ENCODE peak calls at places on chromosome 17, in four cellular contexts. One of them, this sample, is unnamed.

GRCh38 chr17:420479-421175 is 68.0 kb upstream of the RPH3AL start:
- DNase-seq in K562: no peak
- DNase-seq in GM12878: no peak
- DNase-seq in WTC11: no peak
- DNase-seq in this sample: no peak

GRCh38 chr17:50917418-50917743 is 51.2 kb upstream of the TOB1 start:
- DNase-seq in K562: no peak
- DNase-seq in GM12878: no peak
- DNase-seq in WTC11: peak; percentile 32
- DNase-seq in this sample: no peak

GRCh38 chr17:8122391-8122922 is 1.4 kb downstream of the HES7 start:
- DNase-seq in K562: no peak
- DNase-seq in GM12878: no peak
- DNase-seq in WTC11: peak; percentile 77
- DNase-seq in this sample: no peak

GRCh38 chr17:31105991-31106390 is 11.2 kb downstream of the NF1 start:
- DNase-seq in GM12878: no peak
- DNase-seq in K562: no peak
- DNase-seq in WTC11: no peak
- DNase-seq in this sample: no peak

GRCh38 chr17:66834919-66835454 is at the start of gene CACNG5:
- DNase-seq in K562: peak; percentile 24
- DNase-seq in GM12878: no peak
- DNase-seq in WTC11: peak; percentile 69
- DNase-seq in this sample: no peak

GRCh38 chr17:48444531-48445247 is 14.7 kb upstream of the SKAP1 start:
- DNase-seq in K562: peak; percentile 34
- DNase-seq in GM12878: no peak
- DNase-seq in WTC11: no peak
- DNase-seq in this sample: no peak

GRCh38 chr17:31581022-31581483 is 189.6 kb downstream of the RAB11FIP4 start:
- DNase-seq in WTC11: no peak
- DNase-seq in K562: no peak
- DNase-seq in GM12878: no peak
- DNase-seq in this sample: no peak

GRCh38 chr17:69492410-69493071 is 78.0 kb downstream of the MAP2K6 start:
- DNase-seq in WTC11: peak; percentile 59
- DNase-seq in K562: no peak
- DNase-seq in GM12878: no peak
- DNase-seq in this sample: no peak

GRCh38 chr17:44102845-44103622 is 20.4 kb downstream of the HDAC5 start:
- DNase-seq in WTC11: no peak
- DNase-seq in K562: no peak
- DNase-seq in GM12878: no peak
- DNase-seq in this sample: no peak

GRCh38 chr17:57597531-57598453 is 147.3 kb downstream of the CCDC182 start:
- DNase-seq in K562: peak; percentile 58
- DNase-seq in WTC11: peak; percentile 80
- DNase-seq in GM12878: no peak
- DNase-seq in this sample: peak; percentile 67

GRCh38 chr17:76688165-76688622 is 22.6 kb downstream of the MXRA7 start:
- DNase-seq in GM12878: no peak
- DNase-seq in K562: no peak
- DNase-seq in WTC11: no peak
- DNase-seq in this sample: no peak

GRCh38 chr17:32621612-32622312 is 135.0 kb downstream of the CDK5R1 start:
- DNase-seq in K562: peak; percentile 18
- DNase-seq in WTC11: peak; percentile 41
- DNase-seq in GM12878: no peak
- DNase-seq in this sample: no peak

GRCh38 chr17:65920996-65921395 is 270.9 kb downstream of the CEP112 start:
- DNase-seq in WTC11: no peak
- DNase-seq in K562: no peak
- DNase-seq in GM12878: no peak
- DNase-seq in this sample: peak; percentile 20

GRCh38 chr17:48843172-48843900 is 12.5 kb downstream of the CALCOCO2 start:
- DNase-seq in WTC11: no peak
- DNase-seq in K562: no peak
- DNase-seq in GM12878: no peak
- DNase-seq in this sample: no peak

GRCh38 chr17:30379303-30380105 is 777 bp downstream of the CPD start:
- DNase-seq in WTC11: peak; percentile 22
- DNase-seq in K562: peak; percentile 28
- DNase-seq in GM12878: no peak
- DNase-seq in this sample: no peak

GRCh38 chr17:40524243-40524965 is 23.0 kb upstream of the TNS4 start:
- DNase-seq in WTC11: peak; percentile 8
- DNase-seq in K562: no peak
- DNase-seq in GM12878: no peak
- DNase-seq in this sample: peak; percentile 72

GRCh38 chr17:58875261-58875660 is 119.6 kb downstream of the PPM1E start:
- DNase-seq in K562: no peak
- DNase-seq in WTC11: no peak
- DNase-seq in GM12878: no peak
- DNase-seq in this sample: no peak

GRCh38 chr17:77423589-77424451 is 283.1 kb downstream of the SEC14L1 start:
- DNase-seq in K562: no peak
- DNase-seq in GM12878: no peak
- DNase-seq in WTC11: no peak
- DNase-seq in this sample: no peak

GRCh38 chr17:59626756-59627155 is 7.1 kb downstream of the CLTC start:
- DNase-seq in K562: no peak
- DNase-seq in WTC11: no peak
- DNase-seq in GM12878: no peak
- DNase-seq in this sample: no peak

GRCh38 chr17:15411556-15412198 is 55.7 kb downstream of the CDRT4 start:
- DNase-seq in GM12878: no peak
- DNase-seq in K562: no peak
- DNase-seq in WTC11: no peak
- DNase-seq in this sample: no peak

GRCh38 chr17:37488009-37488604 is 1.6 kb upstream of the DUSP14 start:
- DNase-seq in GM12878: no peak
- DNase-seq in WTC11: no peak
- DNase-seq in K562: peak; percentile 57
- DNase-seq in this sample: peak; percentile 98

GRCh38 chr17:80937501-80938356 is 53.9 kb upstream of the CHMP6 start:
- DNase-seq in GM12878: no peak
- DNase-seq in K562: no peak
- DNase-seq in WTC11: peak; percentile 11
- DNase-seq in this sample: no peak

GRCh38 chr17:13544755-13545154 is 57.0 kb downstream of the HS3ST3A1 start:
- DNase-seq in K562: no peak
- DNase-seq in GM12878: no peak
- DNase-seq in WTC11: no peak
- DNase-seq in this sample: no peak

GRCh38 chr17:2183346-2183745 is 120.2 kb downstream of the SMG6 start:
- DNase-seq in K562: no peak
- DNase-seq in WTC11: no peak
- DNase-seq in GM12878: no peak
- DNase-seq in this sample: no peak

GRCh38 chr17:18241229-18241871 is 15.9 kb downstream of the LLGL1 start:
- DNase-seq in WTC11: peak; percentile 39
- DNase-seq in GM12878: no peak
- DNase-seq in K562: no peak
- DNase-seq in this sample: no peak

GRCh38 chr17:70317416-70317815 is 148.1 kb downstream of the KCNJ2 start:
- DNase-seq in WTC11: no peak
- DNase-seq in K562: no peak
- DNase-seq in GM12878: no peak
- DNase-seq in this sample: no peak

GRCh38 chr17:66682293-66682692 is 152.6 kb upstream of the CACNG5 start:
- DNase-seq in K562: no peak
- DNase-seq in WTC11: no peak
- DNase-seq in GM12878: no peak
- DNase-seq in this sample: no peak

DNA sequence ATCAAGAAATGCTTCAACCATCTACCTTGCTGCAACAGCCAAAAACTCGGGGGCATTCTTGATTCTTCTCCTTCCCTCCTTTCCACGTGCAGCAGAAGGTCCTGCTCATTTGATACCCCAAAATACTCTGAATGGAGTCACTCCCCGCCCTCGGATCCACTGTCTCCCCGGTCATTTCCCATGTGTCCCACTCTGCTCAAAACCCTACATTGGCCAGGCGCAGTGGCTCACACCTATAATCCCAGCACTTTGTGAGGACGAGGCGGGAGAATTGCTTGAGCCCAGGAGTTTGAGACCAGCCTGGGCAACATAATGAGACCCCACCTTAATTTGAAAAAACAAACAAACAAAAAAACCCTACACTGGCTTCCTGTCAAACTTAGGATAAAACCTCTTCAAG is 2.6 kb downstream of the SLC13A2 start:
- DNase-seq in WTC11: no peak
- DNase-seq in K562: no peak
- DNase-seq in GM12878: no peak
- DNase-seq in this sample: no peak
- TF ChIP-seq ATF2 in WTC11: no peak
- TF ChIP-seq ATF2 in K562: no peak
- TF ChIP-seq ATF2 in GM12878: no peak
- TF ChIP-seq ATF2 in this sample: no peak

GRCh38 chr17:9434502-9435113 is 141.0 kb downstream of the STX8 start:
- DNase-seq in WTC11: no peak
- DNase-seq in K562: no peak
- DNase-seq in GM12878: no peak
- DNase-seq in this sample: no peak

GRCh38 chr17:9435165-9435564 is 140.5 kb downstream of the STX8 start:
- DNase-seq in GM12878: no peak
- DNase-seq in K562: no peak
- DNase-seq in WTC11: no peak
- DNase-seq in this sample: no peak

GRCh38 chr17:9432121-9432866 is 143.3 kb downstream of the STX8 start:
- DNase-seq in K562: no peak
- DNase-seq in GM12878: peak; percentile 67
- DNase-seq in WTC11: no peak
- DNase-seq in this sample: no peak

GRCh38 chr17:9431620-9432019 is 144.0 kb downstream of the STX8 start:
- DNase-seq in GM12878: no peak
- DNase-seq in WTC11: no peak
- DNase-seq in K562: no peak
- DNase-seq in this sample: no peak

DNA sequence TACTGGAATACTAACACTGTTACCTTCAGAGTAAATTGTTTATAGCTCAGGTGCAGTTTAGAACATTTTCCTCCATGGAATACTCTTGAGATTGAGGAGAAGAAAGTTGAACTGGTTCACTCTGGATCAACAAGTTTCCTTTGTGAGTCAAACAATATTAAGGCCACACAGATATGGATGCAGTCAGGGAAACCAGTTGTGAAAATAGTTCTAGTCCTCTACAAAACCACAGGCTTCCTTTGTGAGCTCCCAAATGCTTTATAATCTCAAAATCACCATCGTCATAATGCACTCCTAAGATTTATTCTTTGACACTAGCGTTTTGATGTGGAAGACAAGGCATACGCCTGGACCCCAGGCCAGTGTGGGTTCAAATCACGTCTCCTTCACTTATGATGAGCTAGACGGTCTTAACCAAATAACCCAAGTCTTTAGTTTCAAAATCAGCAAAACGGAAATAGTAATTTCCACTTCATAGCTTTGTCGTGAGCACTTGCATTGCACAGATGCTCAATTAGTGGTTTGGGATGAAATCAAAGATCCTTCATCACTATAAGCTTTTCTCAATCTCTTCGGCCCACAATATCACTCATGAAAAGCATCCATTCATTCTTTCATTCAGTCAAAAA is 142.6 kb downstream of the STX8 start:
- DNase-seq in K562: no peak
- DNase-seq in WTC11: no peak
- DNase-seq in GM12878: no peak
- DNase-seq in this sample: no peak
- TF ChIP-seq ETV6 in K562: no peak
- TF ChIP-seq ETV6 in WTC11: no peak
- TF ChIP-seq ETV6 in GM12878: peak; percentile 72
- TF ChIP-seq ETV6 in this sample: no peak

DNA sequence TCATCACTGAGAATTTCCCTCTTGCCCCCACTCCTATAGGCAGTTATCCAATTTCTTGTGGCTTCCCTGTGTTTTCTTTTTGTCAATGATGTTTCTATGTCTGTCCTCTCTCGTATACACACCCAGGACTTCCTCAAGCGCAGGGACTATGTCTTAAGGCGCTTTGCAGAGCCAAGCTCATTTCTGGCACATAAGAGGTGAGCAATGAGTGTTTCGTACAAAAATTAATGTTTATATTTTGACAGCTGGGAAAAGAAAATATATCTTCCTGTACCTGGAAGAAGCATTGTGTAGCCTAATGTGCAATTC is 966 bp downstream of the DDX42 start:
- DNase-seq in WTC11: no peak
- DNase-seq in GM12878: no peak
- DNase-seq in K562: peak; percentile 25
- DNase-seq in this sample: no peak
- TF ChIP-seq ATF2 in WTC11: no peak
- TF ChIP-seq ATF2 in GM12878: no peak
- TF ChIP-seq ATF2 in K562: no peak
- TF ChIP-seq ATF2 in this sample: no peak

DNA sequence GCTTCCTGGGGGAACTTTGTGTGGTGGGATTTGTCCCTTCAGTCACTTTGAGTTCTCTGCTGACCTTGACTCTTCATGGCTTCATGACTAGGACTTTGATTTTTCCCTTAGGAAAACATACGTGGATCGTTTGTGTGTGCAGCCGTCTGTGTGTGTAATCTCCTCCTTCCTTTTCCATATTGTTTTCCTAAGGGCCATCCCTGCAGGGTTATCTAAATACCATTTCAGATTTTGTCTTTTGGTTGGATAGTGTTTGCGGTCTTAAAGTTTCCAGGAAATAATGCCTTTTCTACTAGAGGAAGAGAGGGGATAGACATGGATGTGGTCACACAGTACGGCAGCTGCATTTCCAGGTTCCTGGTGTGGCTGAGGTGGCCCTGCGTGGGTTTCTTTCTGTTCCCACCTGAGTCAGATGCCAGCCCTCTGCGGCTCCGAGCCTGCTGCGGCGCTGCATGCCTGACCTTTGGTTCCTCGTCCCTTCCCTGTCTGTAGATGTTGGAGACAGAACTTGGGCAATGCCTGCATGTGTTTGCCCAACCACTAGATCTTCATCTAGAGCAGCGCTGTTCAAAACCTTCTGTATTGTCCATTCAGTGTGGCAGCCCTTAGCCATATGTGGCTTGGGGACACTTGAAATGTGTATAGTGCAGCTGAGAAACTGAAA is 72.0 kb upstream of the LGALS9 start:
- DNase-seq in GM12878: no peak
- DNase-seq in K562: no peak
- DNase-seq in WTC11: no peak
- DNase-seq in this sample: peak; percentile 91
- TF ChIP-seq ETV6 in GM12878: no peak
- TF ChIP-seq ETV6 in K562: no peak
- TF ChIP-seq ETV6 in WTC11: no peak
- TF ChIP-seq ETV6 in this sample: no peak

GRCh38 chr17:4204676-4205075 is 59.1 kb downstream of the ANKFY1 start:
- DNase-seq in K562: no peak
- DNase-seq in GM12878: no peak
- DNase-seq in WTC11: no peak
- DNase-seq in this sample: no peak
- TF ChIP-seq ATF2 in K562: no peak
- TF ChIP-seq ATF2 in GM12878: no peak
- TF ChIP-seq ATF2 in WTC11: no peak
- TF ChIP-seq ATF2 in this sample: no peak